ENCODE peak calls at places on chromosomes 2 and 18, in eight cellular contexts. V, R, O, Y, I, B, L and M are unnamed samples.

GRCh38 chr2:227822416-227823003 is 8.9 kb downstream of the CCL20 start:
- DNase-seq in I (peak; percentile 35), V (no peak), R (no peak), B (no peak), L (peak; percentile 23), Y (no peak), O (no peak), M (no peak)

GRCh38 chr2:216404010-216404618 is 8.2 kb upstream of the SMARCAL1 start:
- DNase-seq in L (peak; percentile 47), I (peak; percentile 69), V (peak; percentile 50), B (peak; percentile 54), Y (peak; percentile 32), R (peak; percentile 45), O (no peak), M (no peak)

GRCh38 chr2:101388232-101388631 is 929 bp upstream of the CREG2 start:
- DNase-seq in R (no peak), V (peak; percentile 52), I (peak; percentile 88), B (peak; percentile 94), L (peak; percentile 31), O (no peak), Y (peak; percentile 43), M (no peak)

GRCh38 chr2:673615-674318 is 3.4 kb downstream of the TMEM18 start:
- DNase-seq in B (no peak), Y (peak; percentile 47), R (no peak), I (peak; percentile 73), V (peak; percentile 16), L (peak; percentile 45), O (no peak), M (no peak)

GRCh38 chr2:239263231-239263936 is 137.4 kb downstream of the HDAC4 start:
- DNase-seq in R (no peak), I (no peak), B (no peak), O (no peak), Y (no peak), V (peak; percentile 39), L (no peak), M (no peak)

GRCh38 chr2:172079416-172079815 is 5.9 kb upstream of the DLX1 start:
- DNase-seq in O (no peak), V (no peak), R (no peak), B (no peak), Y (no peak), L (no peak), I (no peak), M (no peak)

GRCh38 chr18:49380812-49381211 is 79.6 kb downstream of the DYM start:
- DNase-seq in R (no peak), Y (no peak), L (no peak), B (no peak), I (no peak), V (no peak), O (no peak), M (no peak)

GRCh38 chr2:146227395-146228393 is 1617.1 kb upstream of the ACVR2A start:
- DNase-seq in V (no peak), B (no peak), I (no peak), L (no peak), R (no peak), Y (no peak), O (peak; percentile 66), M (no peak)

GRCh38 chr18:55588876-55589595 is 1.0 kb upstream of the TCF4 start:
- DNase-seq in B (no peak), L (no peak), V (peak; percentile 68), I (peak; percentile 47), R (no peak), O (no peak), Y (no peak), M (no peak)

GRCh38 chr2:241947876-241948275 is 78.3 kb downstream of the RTP5 start:
- DNase-seq in I (no peak), O (no peak), V (no peak), R (no peak), L (no peak), Y (no peak), B (no peak), M (no peak)

GRCh38 chr18:49456794-49457193 is 3.7 kb downstream of the DYM start:
- DNase-seq in I (peak; percentile 31), R (no peak), Y (no peak), L (no peak), B (no peak), V (no peak), O (no peak), M (no peak)

GRCh38 chr18:66616523-66616983 is 12.7 kb upstream of the CDH19 start:
- DNase-seq in B (peak; percentile 40), Y (no peak), R (peak; percentile 21), O (no peak), I (no peak), V (no peak), L (no peak), M (no peak)

GRCh38 chr2:21803550-21803949 is 679.8 kb downstream of the TDRD15 start:
- DNase-seq in L (no peak), O (no peak), I (no peak), Y (no peak), R (no peak), B (no peak), V (no peak), M (no peak)

GRCh38 chr2:99337931-99338580 is 867 bp downstream of the EIF5B start:
- DNase-seq in B (peak; percentile 39), R (no peak), L (peak; percentile 9), V (peak; percentile 18), I (peak; percentile 20), O (no peak), Y (no peak), M (no peak)

GRCh38 chr2:12982149-12982584 is 265.4 kb downstream of the TRIB2 start:
- DNase-seq in I (peak; percentile 85), L (peak; percentile 82), Y (no peak), R (no peak), V (peak; percentile 17), O (peak; percentile 60), B (peak; percentile 17), M (no peak)

GRCh38 chr2:56540467-56540866 is 356.7 kb downstream of the CCDC85A start:
- DNase-seq in L (no peak), Y (no peak), B (no peak), I (no peak), O (no peak), R (no peak), V (no peak), M (no peak)

GRCh38 chr18:79567481-79568147 is 112.0 kb upstream of the CTDP1 start:
- DNase-seq in V (peak; percentile 76), Y (peak; percentile 95), B (peak; percentile 95), L (peak; percentile 93), R (no peak), O (peak; percentile 80), I (peak; percentile 80), M (peak; percentile 87)

GRCh38 chr18:9918016-9918680 is 4.3 kb downstream of the VAPA start:
- DNase-seq in B (peak; percentile 64), I (peak; percentile 35), V (no peak), O (no peak), L (no peak), Y (no peak), R (no peak), M (no peak)

GRCh38 chr2:132400169-132400900 is 16.3 kb upstream of the GPR39 start:
- DNase-seq in O (peak; percentile 15), B (peak; percentile 79), I (peak; percentile 21), V (peak; percentile 21), L (peak; percentile 37), R (no peak), Y (peak; percentile 15), M (peak; percentile 18)

GRCh38 chr18:57789105-57789504 is 14.0 kb downstream of the ATP8B1 start:
- DNase-seq in L (peak; percentile 67), I (peak; percentile 87), R (no peak), Y (no peak), V (peak; percentile 91), B (peak; percentile 25), O (no peak), M (no peak)

DNA sequence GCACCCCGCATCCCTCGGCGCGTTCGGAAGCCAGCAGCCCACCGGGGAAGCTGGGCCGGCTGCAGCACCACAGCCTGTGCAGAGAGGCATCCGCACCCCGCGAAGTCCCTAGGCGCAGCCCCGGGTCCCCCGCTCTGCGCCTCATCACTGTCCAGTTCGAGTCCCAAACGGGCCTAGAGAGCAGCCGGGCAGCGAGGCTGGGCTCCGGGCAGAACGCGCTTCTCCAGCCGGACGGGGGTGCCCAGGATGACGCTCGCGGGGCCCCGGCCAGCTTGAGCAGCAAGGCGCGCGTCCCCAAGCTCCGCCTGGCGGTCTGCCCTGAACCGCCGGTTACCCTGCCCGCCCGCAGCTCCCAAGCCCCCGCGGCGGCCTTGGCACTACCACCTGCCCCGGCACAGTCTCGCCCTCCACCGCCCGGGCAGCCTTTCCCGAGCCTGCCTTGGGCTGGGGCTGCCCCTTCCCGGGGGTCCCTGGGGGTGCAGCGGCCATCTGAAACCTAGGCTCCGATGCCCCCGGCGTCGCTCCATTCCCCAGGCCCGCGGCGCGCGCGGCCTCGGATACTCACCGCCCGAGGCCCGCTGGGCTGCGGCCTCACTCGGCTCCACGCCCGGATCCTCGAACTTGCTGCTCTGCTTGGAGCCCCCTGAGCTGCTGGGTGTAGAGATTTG is 600 bp downstream of the SLC16A14 start:
- DNase-seq in I (peak; percentile 68), L (peak; percentile 8), V (peak; percentile 28), Y (peak; percentile 1), O (no peak), R (peak; percentile 57), B (peak; percentile 60), M (no peak)
- TF ChIP-seq CTCF in I (no peak), L (no peak), V (no peak), Y (no peak), O (no peak), R (no peak), B (no peak), M (peak; percentile 4)

GRCh38 chr2:194166818-194167217 is 1490.2 kb upstream of the SLC39A10 start:
- DNase-seq in O (no peak), B (peak; percentile 61), Y (no peak), L (peak; percentile 1), R (peak; percentile 16), V (peak; percentile 4), I (peak; percentile 3), M (no peak)
- TF ChIP-seq CTCF in O (peak; percentile 30), B (peak; percentile 84), Y (peak; percentile 77), L (peak; percentile 37), R (peak; percentile 71), V (peak; percentile 15), I (peak; percentile 36), M (peak; percentile 43)

DNA sequence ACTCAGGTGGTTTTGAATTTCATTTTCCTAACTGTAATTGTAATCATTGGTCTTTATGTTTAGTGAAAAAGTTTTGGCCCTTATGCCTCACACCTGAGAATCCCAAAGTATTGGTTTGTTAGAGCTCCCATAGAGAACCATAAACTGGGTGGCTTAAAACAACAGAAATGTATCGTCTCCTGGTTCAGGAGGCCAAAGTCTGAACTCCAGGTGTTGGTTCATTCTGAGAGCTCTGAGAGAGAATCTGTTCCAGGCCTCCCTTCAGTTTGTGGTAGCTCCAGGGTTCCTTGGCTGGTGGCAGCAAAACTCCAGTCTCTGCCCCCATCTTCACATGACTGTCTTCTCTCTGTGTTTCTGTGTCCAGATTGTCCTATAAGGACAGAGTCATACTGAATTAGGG is 11.0 kb downstream of the IL37 start:
- DNase-seq in I (no peak), Y (no peak), L (no peak), B (no peak), R (no peak), O (no peak), V (no peak), M (no peak)
- TF ChIP-seq CTCF in I (no peak), Y (no peak), L (no peak), B (no peak), R (no peak), O (no peak), V (no peak), M (no peak)

DNA sequence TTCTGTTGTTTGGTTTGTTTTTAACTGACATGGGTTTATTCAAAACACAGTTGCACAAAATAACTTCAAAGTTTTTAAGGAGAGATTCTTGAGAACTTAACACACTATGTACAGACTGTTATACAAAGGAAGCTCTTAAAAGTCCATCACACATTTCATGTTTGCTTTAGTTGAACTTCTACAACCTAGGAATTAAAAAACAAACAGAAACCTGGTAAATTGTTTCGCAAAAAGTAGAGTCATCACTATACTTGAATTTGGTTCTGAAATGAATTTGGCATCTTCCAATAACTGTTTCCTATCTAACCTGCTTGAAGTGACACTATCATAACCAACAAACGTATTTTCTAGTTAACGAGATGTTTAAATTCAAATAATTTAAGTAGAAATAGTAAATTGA is 21.8 kb downstream of the TRIP12 start:
- DNase-seq in V (no peak), I (no peak), B (no peak), Y (no peak), O (no peak), L (no peak), R (no peak), M (no peak)
- TF ChIP-seq CTCF in V (no peak), I (no peak), B (no peak), Y (no peak), O (no peak), L (no peak), R (no peak), M (no peak)